ENCODE peak calls at places on chromosomes 3 and 15, in five cellular contexts. R, B, I, K and T are unnamed samples.

GRCh38 chr15:80579611-80580010 is 115.5 kb upstream of the ABHD17C start:
- DNase-seq in R (no peak), B (no peak), I (no peak), K (no peak), T (no peak)

GRCh38 chr3:168803536-168803935 is 707.8 kb upstream of the GOLIM4 start:
- DNase-seq in R (no peak), B (no peak), I (no peak), K (no peak), T (no peak)

GRCh38 chr3:184639351-184639750 is 72.5 kb downstream of the MAGEF1 start:
- DNase-seq in R (no peak), B (peak; percentile 24), I (no peak), K (no peak), T (no peak)

GRCh38 chr3:81726735-81727134 is 34.7 kb downstream of the GBE1 start:
- DNase-seq in R (no peak), B (no peak), I (no peak), K (no peak), T (no peak)

GRCh38 chr3:183698318-183698731 is 728 bp downstream of the YEATS2 start:
- DNase-seq in R (peak; percentile 52), B (no peak), I (no peak), K (peak; percentile 3), T (no peak)

GRCh38 chr3:182913889-182914288 is 66.4 kb downstream of the DCUN1D1 start:
- DNase-seq in R (no peak), B (no peak), I (no peak), K (no peak), T (no peak)

GRCh38 chr3:188584958-188585689 is 431.2 kb downstream of the LPP start:
- DNase-seq in R (no peak), B (no peak), I (no peak), K (no peak), T (no peak)

GRCh38 chr15:64883097-64883581 is 28.6 kb upstream of the ANKDD1A start:
- DNase-seq in R (no peak), B (no peak), I (no peak), K (no peak), T (no peak)

GRCh38 chr15:78107471-78107870 is 15.1 kb downstream of the SH2D7 start:
- DNase-seq in R (peak; percentile 40), B (no peak), I (no peak), K (no peak), T (no peak)

GRCh38 chr15:88678755-88679154 is 39.9 kb downstream of the ISG20 start:
- DNase-seq in R (no peak), B (no peak), I (no peak), K (no peak), T (no peak)

GRCh38 chr3:135973846-135974245 is 8.3 kb downstream of the PPP2R3A start:
- DNase-seq in R (no peak), B (no peak), I (no peak), K (no peak), T (no peak)

GRCh38 chr3:133662256-133662773 is 574 bp upstream of the TOPBP1 start:
- DNase-seq in R (no peak), B (no peak), I (no peak), K (no peak), T (peak; percentile 23)

GRCh38 chr15:64443747-64444621 is 16.4 kb upstream of the ZNF609 start:
- DNase-seq in R (no peak), B (no peak), I (no peak), K (no peak), T (no peak)

GRCh38 chr15:101813803-101814534 is 2.0 kb downstream of the OR4F15 start:
- DNase-seq in R (no peak), B (no peak), I (no peak), K (no peak), T (no peak)

GRCh38 chr15:55942332-55942731 is 51.1 kb downstream of the NEDD4 start:
- DNase-seq in R (no peak), B (no peak), I (no peak), K (no peak), T (no peak)

GRCh38 chr3:143067201-143067600 is 52.4 kb upstream of the CHST2 start:
- DNase-seq in R (no peak), B (no peak), I (no peak), K (no peak), T (no peak)

GRCh38 chr15:54256190-54256589 is 277.9 kb downstream of the UNC13C start:
- DNase-seq in R (no peak), B (no peak), I (no peak), K (no peak), T (no peak)

GRCh38 chr3:149368201-149368849 is 9.1 kb downstream of the TM4SF1 start:
- DNase-seq in R (no peak), B (no peak), I (no peak), K (no peak), T (no peak)
- H3K27ac ChIP-seq in R (no peak overlapping the region), B (no peak overlapping the region), I (no peak overlapping the region), K (no peak overlapping the region), T (no peak overlapping the region)

DNA sequence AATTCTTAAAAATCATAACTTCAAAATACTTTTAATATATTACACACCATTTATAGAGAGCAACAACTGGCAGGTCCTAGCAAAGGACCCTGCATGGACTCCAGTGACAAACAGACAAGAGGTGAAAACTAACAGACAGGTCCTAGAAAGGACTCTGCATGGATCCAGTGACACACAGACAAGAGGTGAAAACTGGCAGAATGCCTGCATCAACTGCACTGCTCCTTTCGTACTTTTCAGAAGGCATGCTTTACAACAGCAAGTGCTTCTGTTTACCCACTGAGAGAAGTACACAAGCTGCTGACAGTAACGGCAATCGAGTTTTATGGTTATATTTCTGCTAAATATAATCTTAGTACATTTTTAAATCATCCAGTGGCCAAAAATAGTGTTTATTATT is 24.3 kb upstream of the GP5 start:
- DNase-seq in R (no peak), B (no peak), I (no peak), K (no peak), T (no peak)
- H3K27ac ChIP-seq in R (no peak overlapping the region), B (no peak overlapping the region), I (no peak overlapping the region), K (no peak overlapping the region), T (no peak overlapping the region)

DNA sequence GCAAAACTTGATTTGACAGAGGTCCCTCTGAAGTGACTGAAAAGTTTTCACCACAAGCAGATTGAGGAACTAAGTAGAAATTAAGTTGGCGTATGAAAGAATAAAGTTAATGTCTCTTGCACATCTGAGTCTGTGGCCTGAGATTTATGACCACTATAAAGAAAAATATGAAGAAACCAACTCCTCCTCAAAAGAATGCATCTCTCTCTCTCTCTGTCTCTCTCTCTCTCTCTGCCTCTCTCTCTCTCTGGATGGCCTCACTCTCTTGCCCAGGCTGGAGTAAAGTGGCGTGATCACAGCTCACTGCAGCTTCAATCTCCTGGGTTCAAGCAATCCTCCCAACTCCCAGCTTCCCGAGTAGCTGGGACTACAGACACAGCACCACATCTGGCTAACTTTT is 55.2 kb downstream of the RPL22L1 start:
- DNase-seq in R (no peak), B (no peak), I (no peak), K (no peak), T (no peak)
- H3K27ac ChIP-seq in R (no peak overlapping the region), B (no peak overlapping the region), I (no peak overlapping the region), K (no peak overlapping the region), T (no peak overlapping the region)

GRCh38 chr3:63955036-63955650 is 43.0 kb upstream of the SCAANT1 start:
- DNase-seq in R (no peak), B (no peak), I (no peak), K (no peak), T (no peak)
- H3K27ac ChIP-seq in R (no peak overlapping the region), B (no peak overlapping the region), I (no peak overlapping the region), K (peak overlapping the region; percentile 13), T (no peak overlapping the region)

GRCh38 chr3:108409791-108410190 is 100.6 kb downstream of the MYH15 start:
- DNase-seq in R (no peak), B (no peak), I (no peak), K (no peak), T (no peak)
- H3K27ac ChIP-seq in R (no peak overlapping the region), B (no peak overlapping the region), I (no peak overlapping the region), K (no peak overlapping the region), T (no peak overlapping the region)

GRCh38 chr3:177459397-177459796 is 262.1 kb upstream of the TBL1XR1 start:
- DNase-seq in R (no peak), B (no peak), I (peak; percentile 23), K (no peak), T (no peak)

GRCh38 chr3:177465243-177465642 is 268.0 kb upstream of the TBL1XR1 start:
- DNase-seq in R (peak; percentile 86), B (no peak), I (peak; percentile 39), K (no peak), T (no peak)

GRCh38 chr3:177463863-177464262 is 266.6 kb upstream of the TBL1XR1 start:
- DNase-seq in R (no peak), B (no peak), I (no peak), K (no peak), T (no peak)

GRCh38 chr3:177464392-177465225 is 267.3 kb upstream of the TBL1XR1 start:
- DNase-seq in R (peak; percentile 56), B (no peak), I (no peak), K (no peak), T (no peak)

DNA sequence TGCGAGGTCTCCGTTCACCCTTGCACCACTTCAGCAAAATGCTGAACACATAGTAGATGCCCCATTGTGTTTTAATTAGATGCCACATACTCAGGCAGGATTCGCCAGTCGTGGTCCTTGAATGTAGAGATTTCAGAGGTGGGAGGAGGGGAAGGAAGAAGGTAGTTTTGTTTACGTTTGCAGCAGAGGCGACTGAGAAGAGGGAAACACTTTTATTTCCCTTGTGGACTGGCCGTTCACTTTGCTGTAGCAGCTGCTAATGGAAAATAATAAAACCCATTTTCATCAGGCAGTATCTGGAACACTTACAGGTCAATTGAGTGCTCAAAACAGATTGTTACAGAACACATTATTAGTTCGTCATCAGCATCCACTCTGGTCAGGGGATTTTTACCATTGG is 262.8 kb upstream of the TBL1XR1 start:
- DNase-seq in R (no peak), B (no peak), I (no peak), K (no peak), T (no peak)
- H3K27ac ChIP-seq in R (no peak overlapping the region), B (no peak overlapping the region), I (no peak overlapping the region), K (no peak overlapping the region), T (no peak overlapping the region)

DNA sequence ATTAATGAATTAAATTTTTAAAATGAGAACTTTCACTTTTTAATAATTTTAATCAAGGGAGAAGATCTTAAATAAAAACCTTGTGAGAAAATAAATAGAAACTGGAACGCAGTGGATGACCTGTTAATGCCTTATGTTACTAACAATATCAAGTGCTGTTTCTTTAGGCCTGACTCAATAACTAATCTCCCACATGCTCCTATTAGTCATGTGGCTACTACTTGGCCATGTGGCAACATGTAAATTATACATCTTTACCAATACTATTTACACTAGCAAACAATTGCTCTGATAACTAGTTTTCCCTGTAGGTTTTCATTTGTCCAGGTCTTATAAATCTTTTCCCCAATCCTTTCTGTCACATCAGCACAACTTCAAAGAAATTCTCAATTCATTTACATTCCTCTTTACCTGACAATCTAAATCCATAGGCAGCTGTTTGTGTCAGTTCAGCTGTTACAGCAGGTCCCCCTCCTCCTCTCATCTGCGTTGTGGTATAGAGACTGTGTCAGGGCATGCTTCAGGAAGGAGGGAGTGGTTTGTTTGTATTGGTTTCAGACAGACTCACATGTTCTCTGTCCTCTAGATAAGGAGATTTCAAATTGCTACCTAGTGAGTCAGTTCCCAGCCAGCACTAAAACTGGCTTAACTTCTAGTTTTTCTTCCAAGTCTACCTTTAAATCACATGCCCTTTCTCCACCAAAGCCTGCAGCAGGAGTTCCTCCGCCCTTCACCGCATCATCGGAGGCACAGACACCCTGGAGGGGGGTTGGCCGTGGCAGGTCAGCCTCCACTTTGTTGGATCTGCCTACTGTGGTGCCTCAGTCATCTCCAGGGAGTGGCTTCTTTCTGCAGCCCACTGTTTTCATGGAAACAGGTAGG is 11.3 kb upstream of the C3orf52 start:
- DNase-seq in R (no peak), B (no peak), I (no peak), K (peak; percentile 12), T (no peak)
- H3K27ac ChIP-seq in R (no peak overlapping the region), B (no peak overlapping the region), I (no peak overlapping the region), K (peak overlapping the region; percentile 42), T (no peak overlapping the region)